ENCODE peak calls at places on chromosomes 16 and 17, in five cellular contexts. One of them, this sample, is unnamed.

GRCh38 chr17:12365805-12366204 is 299.9 kb upstream of the MYOCD start:
- ATAC-seq in heart left ventricle: peak; percentile 68
- ATAC-seq in heart right ventricle: peak; percentile 94
- ATAC-seq in activated CD8-positive, alpha-beta T cell treated with anti-CD3 and anti-CD28 coated beads for 36 hours: no peak
- ATAC-seq in lung: no peak
- ATAC-seq in this sample: peak; percentile 87

GRCh38 chr17:67682196-67682595 is 35.5 kb upstream of the NOL11 start:
- ATAC-seq in heart left ventricle: no peak
- ATAC-seq in heart right ventricle: no peak
- ATAC-seq in activated CD8-positive, alpha-beta T cell treated with anti-CD3 and anti-CD28 coated beads for 36 hours: no peak
- ATAC-seq in lung: no peak
- ATAC-seq in this sample: no peak

GRCh38 chr16:13269905-13270528 is 368.6 kb downstream of the SHISA9 start:
- ATAC-seq in heart left ventricle: no peak
- ATAC-seq in heart right ventricle: no peak
- ATAC-seq in activated CD8-positive, alpha-beta T cell treated with anti-CD3 and anti-CD28 coated beads for 36 hours: no peak
- ATAC-seq in lung: no peak
- ATAC-seq in this sample: no peak

GRCh38 chr16:24736758-24737157 is 7.3 kb downstream of the TNRC6A start:
- ATAC-seq in heart left ventricle: no peak
- ATAC-seq in heart right ventricle: no peak
- ATAC-seq in activated CD8-positive, alpha-beta T cell treated with anti-CD3 and anti-CD28 coated beads for 36 hours: no peak
- ATAC-seq in lung: no peak
- ATAC-seq in this sample: no peak

GRCh38 chr16:84229421-84229820 is 10.4 kb downstream of the KCNG4 start:
- ATAC-seq in heart left ventricle: peak; percentile 36
- ATAC-seq in heart right ventricle: peak; percentile 20
- ATAC-seq in activated CD8-positive, alpha-beta T cell treated with anti-CD3 and anti-CD28 coated beads for 36 hours: no peak
- ATAC-seq in lung: no peak
- ATAC-seq in this sample: no peak

GRCh38 chr17:1331708-1332107 is 52.2 kb downstream of the TRARG1 start:
- ATAC-seq in heart left ventricle: peak; percentile 98
- ATAC-seq in heart right ventricle: peak; percentile 96
- ATAC-seq in activated CD8-positive, alpha-beta T cell treated with anti-CD3 and anti-CD28 coated beads for 36 hours: peak; percentile 37
- ATAC-seq in lung: no peak
- ATAC-seq in this sample: no peak

GRCh38 chr16:17591655-17592405 is 121.1 kb upstream of the XYLT1 start:
- ATAC-seq in heart left ventricle: no peak
- ATAC-seq in heart right ventricle: no peak
- ATAC-seq in activated CD8-positive, alpha-beta T cell treated with anti-CD3 and anti-CD28 coated beads for 36 hours: peak; percentile 43
- ATAC-seq in lung: no peak
- ATAC-seq in this sample: no peak

GRCh38 chr16:50213939-50214519 is 52.3 kb upstream of the ADCY7 start:
- ATAC-seq in heart left ventricle: no peak
- ATAC-seq in heart right ventricle: no peak
- ATAC-seq in activated CD8-positive, alpha-beta T cell treated with anti-CD3 and anti-CD28 coated beads for 36 hours: peak; percentile 65
- ATAC-seq in lung: peak; percentile 52
- ATAC-seq in this sample: no peak

GRCh38 chr17:76014100-76014924 is 12.8 kb downstream of the EVPL start:
- ATAC-seq in heart left ventricle: peak; percentile 82
- ATAC-seq in heart right ventricle: peak; percentile 85
- ATAC-seq in activated CD8-positive, alpha-beta T cell treated with anti-CD3 and anti-CD28 coated beads for 36 hours: peak; percentile 100
- ATAC-seq in lung: peak; percentile 87
- ATAC-seq in this sample: peak; percentile 76

GRCh38 chr17:57108656-57109392 is 23.8 kb downstream of the AKAP1 start:
- ATAC-seq in heart left ventricle: peak; percentile 68
- ATAC-seq in heart right ventricle: peak; percentile 70
- ATAC-seq in activated CD8-positive, alpha-beta T cell treated with anti-CD3 and anti-CD28 coated beads for 36 hours: no peak
- ATAC-seq in lung: no peak
- ATAC-seq in this sample: no peak

GRCh38 chr17:9859781-9860180 is 34.1 kb downstream of the GLP2R start:
- ATAC-seq in heart left ventricle: no peak
- ATAC-seq in heart right ventricle: no peak
- ATAC-seq in activated CD8-positive, alpha-beta T cell treated with anti-CD3 and anti-CD28 coated beads for 36 hours: no peak
- ATAC-seq in lung: no peak
- ATAC-seq in this sample: no peak

GRCh38 chr17:57170866-57171265 is 85.5 kb upstream of the MSI2 start:
- ATAC-seq in heart left ventricle: no peak
- ATAC-seq in heart right ventricle: no peak
- ATAC-seq in activated CD8-positive, alpha-beta T cell treated with anti-CD3 and anti-CD28 coated beads for 36 hours: no peak
- ATAC-seq in lung: no peak
- ATAC-seq in this sample: no peak

GRCh38 chr17:39205112-39205526 is 5.0 kb downstream of the RPL19 start:
- ATAC-seq in heart left ventricle: no peak
- ATAC-seq in heart right ventricle: no peak
- ATAC-seq in activated CD8-positive, alpha-beta T cell treated with anti-CD3 and anti-CD28 coated beads for 36 hours: no peak
- ATAC-seq in lung: no peak
- ATAC-seq in this sample: no peak

GRCh38 chr17:65328567-65328966 is 191.4 kb downstream of the RGS9 start:
- ATAC-seq in heart left ventricle: no peak
- ATAC-seq in heart right ventricle: no peak
- ATAC-seq in activated CD8-positive, alpha-beta T cell treated with anti-CD3 and anti-CD28 coated beads for 36 hours: no peak
- ATAC-seq in lung: peak; percentile 30
- ATAC-seq in this sample: no peak

GRCh38 chr17:74280093-74280513 is 6.1 kb downstream of the DNAI2 start:
- ATAC-seq in heart left ventricle: peak; percentile 37
- ATAC-seq in heart right ventricle: no peak
- ATAC-seq in activated CD8-positive, alpha-beta T cell treated with anti-CD3 and anti-CD28 coated beads for 36 hours: peak; percentile 71
- ATAC-seq in lung: no peak
- ATAC-seq in this sample: no peak

GRCh38 chr16:1941924-1942809 is 832 bp downstream of the MSRB1 start:
- ATAC-seq in heart left ventricle: peak; percentile 13
- ATAC-seq in heart right ventricle: peak; percentile 17
- ATAC-seq in activated CD8-positive, alpha-beta T cell treated with anti-CD3 and anti-CD28 coated beads for 36 hours: no peak
- ATAC-seq in lung: no peak
- ATAC-seq in this sample: no peak

GRCh38 chr17:8985054-8985701 is 19.7 kb upstream of the PIK3R5 start:
- ATAC-seq in heart left ventricle: no peak
- ATAC-seq in heart right ventricle: no peak
- ATAC-seq in activated CD8-positive, alpha-beta T cell treated with anti-CD3 and anti-CD28 coated beads for 36 hours: peak; percentile 56
- ATAC-seq in lung: no peak
- ATAC-seq in this sample: no peak

GRCh38 chr16:86101912-86102187 is 202.9 kb downstream of the IRF8 start:
- ATAC-seq in heart left ventricle: no peak
- ATAC-seq in heart right ventricle: no peak
- ATAC-seq in activated CD8-positive, alpha-beta T cell treated with anti-CD3 and anti-CD28 coated beads for 36 hours: no peak
- ATAC-seq in lung: no peak
- ATAC-seq in this sample: no peak

GRCh38 chr17:55432358-55433028 is 10.9 kb upstream of the MMD start:
- ATAC-seq in heart left ventricle: no peak
- ATAC-seq in heart right ventricle: no peak
- ATAC-seq in activated CD8-positive, alpha-beta T cell treated with anti-CD3 and anti-CD28 coated beads for 36 hours: peak; percentile 38
- ATAC-seq in lung: no peak
- ATAC-seq in this sample: no peak

GRCh38 chr17:63447688-63448005 is 1.5 kb upstream of the CYB561 start:
- ATAC-seq in heart left ventricle: peak; percentile 24
- ATAC-seq in heart right ventricle: peak; percentile 22
- ATAC-seq in activated CD8-positive, alpha-beta T cell treated with anti-CD3 and anti-CD28 coated beads for 36 hours: no peak
- ATAC-seq in lung: no peak
- ATAC-seq in this sample: no peak

GRCh38 chr17:43467981-43468541 is 15.7 kb upstream of the DHX8 start:
- ATAC-seq in heart left ventricle: peak; percentile 44
- ATAC-seq in heart right ventricle: peak; percentile 26
- ATAC-seq in activated CD8-positive, alpha-beta T cell treated with anti-CD3 and anti-CD28 coated beads for 36 hours: no peak
- ATAC-seq in lung: peak; percentile 53
- ATAC-seq in this sample: peak; percentile 70

GRCh38 chr17:31085563-31085962 is 9.2 kb upstream of the NF1 start:
- ATAC-seq in heart left ventricle: no peak
- ATAC-seq in heart right ventricle: peak; percentile 65
- ATAC-seq in activated CD8-positive, alpha-beta T cell treated with anti-CD3 and anti-CD28 coated beads for 36 hours: no peak
- ATAC-seq in lung: no peak
- ATAC-seq in this sample: no peak

GRCh38 chr16:9090101-9090959 is 1.1 kb upstream of the HAPSTR1 start:
- ATAC-seq in heart left ventricle: no peak
- ATAC-seq in heart right ventricle: peak; percentile 3
- ATAC-seq in activated CD8-positive, alpha-beta T cell treated with anti-CD3 and anti-CD28 coated beads for 36 hours: no peak
- ATAC-seq in lung: no peak
- ATAC-seq in this sample: no peak
- TF ChIP-seq CTCF in heart left ventricle: no peak
- TF ChIP-seq CTCF in heart right ventricle: no peak
- TF ChIP-seq CTCF in activated CD8-positive, alpha-beta T cell treated with anti-CD3 and anti-CD28 coated beads for 36 hours: no peak
- TF ChIP-seq CTCF in lung: no peak
- TF ChIP-seq CTCF in this sample: no peak

GRCh38 chr17:58192612-58193011 is at the start of gene EPX:
- ATAC-seq in heart left ventricle: no peak
- ATAC-seq in heart right ventricle: no peak
- ATAC-seq in activated CD8-positive, alpha-beta T cell treated with anti-CD3 and anti-CD28 coated beads for 36 hours: no peak
- ATAC-seq in lung: no peak
- ATAC-seq in this sample: no peak

GRCh38 chr17:58196610-58197009 is 4.1 kb downstream of the EPX start:
- ATAC-seq in heart left ventricle: no peak
- ATAC-seq in heart right ventricle: no peak
- ATAC-seq in activated CD8-positive, alpha-beta T cell treated with anti-CD3 and anti-CD28 coated beads for 36 hours: no peak
- ATAC-seq in lung: no peak
- ATAC-seq in this sample: no peak

GRCh38 chr17:58191259-58191896 is 1.1 kb upstream of the EPX start:
- ATAC-seq in heart left ventricle: no peak
- ATAC-seq in heart right ventricle: no peak
- ATAC-seq in activated CD8-positive, alpha-beta T cell treated with anti-CD3 and anti-CD28 coated beads for 36 hours: no peak
- ATAC-seq in lung: no peak
- ATAC-seq in this sample: no peak

GRCh38 chr17:58195518-58196123 is 3.1 kb downstream of the EPX start:
- ATAC-seq in heart left ventricle: no peak
- ATAC-seq in heart right ventricle: no peak
- ATAC-seq in activated CD8-positive, alpha-beta T cell treated with anti-CD3 and anti-CD28 coated beads for 36 hours: no peak
- ATAC-seq in lung: no peak
- ATAC-seq in this sample: no peak

GRCh38 chr17:58193641-58194259 is 1.2 kb downstream of the EPX start:
- ATAC-seq in heart left ventricle: no peak
- ATAC-seq in heart right ventricle: no peak
- ATAC-seq in activated CD8-positive, alpha-beta T cell treated with anti-CD3 and anti-CD28 coated beads for 36 hours: no peak
- ATAC-seq in lung: no peak
- ATAC-seq in this sample: peak; percentile 10
- TF ChIP-seq CTCF in heart left ventricle: no peak
- TF ChIP-seq CTCF in heart right ventricle: no peak
- TF ChIP-seq CTCF in activated CD8-positive, alpha-beta T cell treated with anti-CD3 and anti-CD28 coated beads for 36 hours: no peak
- TF ChIP-seq CTCF in lung: no peak
- TF ChIP-seq CTCF in this sample: no peak

DNA sequence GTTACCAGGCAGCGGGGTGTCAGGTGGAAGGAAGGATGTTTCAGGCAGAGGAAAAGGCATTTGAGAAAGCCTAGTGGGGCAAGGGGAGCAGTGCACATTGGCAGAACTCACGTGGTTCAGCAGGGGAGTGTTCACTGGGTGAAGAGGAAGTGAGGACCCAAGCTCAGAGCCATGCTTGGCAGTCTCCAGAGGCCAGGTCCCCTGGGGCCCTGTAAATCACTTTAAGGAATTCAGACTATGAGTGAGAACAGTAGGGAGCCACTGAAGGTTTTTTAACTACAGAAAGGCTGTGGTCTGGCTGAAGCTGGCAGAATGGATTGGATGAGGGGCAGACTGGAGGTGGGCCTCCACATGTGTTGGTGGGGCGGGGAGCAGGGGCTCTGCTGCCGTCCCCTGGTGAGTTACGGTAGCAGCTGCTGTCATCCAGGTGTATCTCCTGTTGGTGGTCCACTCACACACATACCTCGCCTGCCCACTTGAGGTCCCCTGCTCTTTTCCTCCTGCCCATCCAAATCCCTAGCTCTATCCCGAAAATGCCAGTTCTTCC is 5.1 kb downstream of the CLEC16A start:
- ATAC-seq in heart left ventricle: no peak
- ATAC-seq in heart right ventricle: no peak
- ATAC-seq in activated CD8-positive, alpha-beta T cell treated with anti-CD3 and anti-CD28 coated beads for 36 hours: peak; percentile 83
- ATAC-seq in lung: no peak
- ATAC-seq in this sample: no peak
- TF ChIP-seq CTCF in heart left ventricle: no peak
- TF ChIP-seq CTCF in heart right ventricle: no peak
- TF ChIP-seq CTCF in activated CD8-positive, alpha-beta T cell treated with anti-CD3 and anti-CD28 coated beads for 36 hours: no peak
- TF ChIP-seq CTCF in lung: no peak
- TF ChIP-seq CTCF in this sample: no peak

GRCh38 chr17:18191967-18192366 is 8.3 kb downstream of the ALKBH5 start:
- ATAC-seq in heart left ventricle: peak; percentile 23
- ATAC-seq in heart right ventricle: no peak
- ATAC-seq in activated CD8-positive, alpha-beta T cell treated with anti-CD3 and anti-CD28 coated beads for 36 hours: peak; percentile 38
- ATAC-seq in lung: no peak
- ATAC-seq in this sample: no peak
- TF ChIP-seq CTCF in heart left ventricle: peak; percentile 24
- TF ChIP-seq CTCF in heart right ventricle: no peak
- TF ChIP-seq CTCF in activated CD8-positive, alpha-beta T cell treated with anti-CD3 and anti-CD28 coated beads for 36 hours: no peak
- TF ChIP-seq CTCF in lung: no peak
- TF ChIP-seq CTCF in this sample: peak; percentile 10

GRCh38 chr16:57382535-57383275 is 10.4 kb downstream of the CX3CL1 start:
- ATAC-seq in heart left ventricle: no peak
- ATAC-seq in heart right ventricle: no peak
- ATAC-seq in activated CD8-positive, alpha-beta T cell treated with anti-CD3 and anti-CD28 coated beads for 36 hours: no peak
- ATAC-seq in lung: no peak
- ATAC-seq in this sample: no peak
- TF ChIP-seq CTCF in heart left ventricle: no peak
- TF ChIP-seq CTCF in heart right ventricle: no peak
- TF ChIP-seq CTCF in activated CD8-positive, alpha-beta T cell treated with anti-CD3 and anti-CD28 coated beads for 36 hours: no peak
- TF ChIP-seq CTCF in lung: no peak
- TF ChIP-seq CTCF in this sample: no peak

This sample was measured in gastroesophageal sphincter.